ENCODE peak calls at places on chromosome 6, in eight cellular contexts. J, F, S, E, C, U, A and H are unnamed samples.

GRCh38 chr6:2042951-2043648 is 202.3 kb downstream of the GMDS start:
- DNase-seq in U (no peak), S (no peak), E (no peak), C (no peak), J (no peak), F (no peak), A (no peak), H (no peak)

GRCh38 chr6:152648090-152648489 is 10.9 kb upstream of the SYNE1 start:
- DNase-seq in J (no peak), A (no peak), U (no peak), S (no peak), E (no peak), C (no peak), F (no peak), H (no peak)

GRCh38 chr6:57324538-57324937 is 7.1 kb downstream of the PRIM2 start:
- DNase-seq in S (peak; percentile 34), A (no peak), J (no peak), F (no peak), E (no peak), C (no peak), U (no peak), H (peak; percentile 12)

GRCh38 chr6:41122373-41122772 is 31.8 kb downstream of the TREML1 start:
- DNase-seq in F (no peak), A (no peak), J (peak; percentile 13), U (no peak), C (no peak), E (peak; percentile 38), S (no peak), H (no peak)

GRCh38 chr6:148538251-148539190 is 195.9 kb downstream of the SASH1 start:
- DNase-seq in C (no peak), F (no peak), J (peak; percentile 78), S (no peak), E (no peak), U (no peak), A (no peak), H (no peak)

GRCh38 chr6:52749546-52750152 is 13.6 kb downstream of the GSTA2 start:
- DNase-seq in J (no peak), C (no peak), U (no peak), E (no peak), A (no peak), S (no peak), F (no peak), H (no peak)

GRCh38 chr6:112269165-112269564 is 14.8 kb upstream of the LAMA4 start:
- DNase-seq in J (no peak), A (no peak), S (no peak), C (no peak), U (no peak), F (no peak), E (no peak), H (no peak)

GRCh38 chr6:36333889-36334288 is 2.8 kb downstream of the BNIP5 start:
- DNase-seq in A (no peak), U (no peak), C (no peak), F (peak; percentile 47), E (no peak), S (no peak), J (no peak), H (no peak)

GRCh38 chr6:149846321-149846720 is 17.8 kb downstream of the LRP11 start:
- DNase-seq in F (peak; percentile 26), J (peak; percentile 93), S (no peak), U (no peak), A (peak; percentile 48), C (no peak), E (peak; percentile 74), H (peak; percentile 63)

GRCh38 chr6:170146640-170147039 is 144.2 kb downstream of the DLL1 start:
- DNase-seq in C (no peak), E (no peak), J (no peak), A (no peak), S (no peak), U (no peak), F (no peak), H (no peak)

GRCh38 chr6:37691904-37692806 is 5.5 kb downstream of the MDGA1 start:
- DNase-seq in F (peak; percentile 75), U (peak; percentile 89), A (peak; percentile 81), E (peak; percentile 70), C (peak; percentile 88), J (peak; percentile 18), S (peak; percentile 73), H (peak; percentile 74)

GRCh38 chr6:5599112-5599511 is 337.8 kb downstream of the FARS2 start:
- DNase-seq in J (no peak), U (no peak), C (no peak), F (no peak), E (no peak), A (no peak), S (no peak), H (no peak)

GRCh38 chr6:90072961-90073464 is 178.7 kb downstream of the GJA10 start:
- DNase-seq in E (no peak), S (no peak), A (no peak), F (no peak), J (no peak), C (no peak), U (no peak), H (no peak)

GRCh38 chr6:136775548-136775947 is 16.7 kb downstream of the MAP3K5 start:
- DNase-seq in E (no peak), S (no peak), C (no peak), U (no peak), F (no peak), J (peak; percentile 48), A (no peak), H (no peak)

GRCh38 chr6:106520711-106521367 is 108.5 kb downstream of the RTN4IP1 start:
- DNase-seq in S (peak; percentile 69), C (no peak), A (peak; percentile 50), E (no peak), U (peak; percentile 91), J (no peak), F (no peak), H (no peak)

GRCh38 chr6:35240838-35241801 is 18.4 kb upstream of the ZNF76 start:
- DNase-seq in E (peak; percentile 62), J (no peak), F (peak; percentile 69), A (peak; percentile 82), S (peak; percentile 68), U (peak; percentile 87), C (peak; percentile 81), H (peak; percentile 85)
- TF ChIP-seq CTCF in E (peak; percentile 98), J (peak; percentile 95), F (peak; percentile 80), A (no peak), S (peak; percentile 99), U (peak; percentile 90), C (peak; percentile 98), H (peak; percentile 94)

GRCh38 chr6:30612213-30612612 is 4.8 kb downstream of the PPP1R10 start:
- DNase-seq in S (no peak), J (peak; percentile 23), E (no peak), U (no peak), A (no peak), C (no peak), F (no peak), H (no peak)
- H3K27ac ChIP-seq in S (no peak overlapping the region), J (peak overlapping the region; percentile 0), E (no peak overlapping the region), U (no peak overlapping the region), A (peak overlapping the region; percentile 95), C (peak overlapping the region; percentile 22), F (peak overlapping the region; percentile 36), H (no peak overlapping the region)

DNA sequence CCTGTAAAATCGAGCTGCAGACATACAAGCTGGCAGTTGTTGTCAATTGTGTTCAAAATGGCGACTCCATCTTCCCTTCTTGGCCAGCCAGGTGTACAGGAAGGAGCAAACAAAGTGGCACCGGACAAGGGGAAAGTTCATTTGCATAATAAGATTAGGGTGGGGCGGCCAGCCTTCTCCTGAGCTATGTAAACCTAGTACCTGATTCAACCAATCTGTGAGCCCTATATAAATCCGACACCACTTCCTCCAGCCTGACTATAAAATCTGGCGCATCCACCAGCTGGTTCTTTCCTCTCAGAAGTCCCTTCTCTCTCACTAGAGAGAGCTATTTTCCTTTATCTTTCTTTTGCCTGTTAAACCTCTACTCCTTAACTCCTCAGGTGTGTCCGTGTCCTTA is 8.1 kb upstream of the HBS1L start:
- DNase-seq in F (no peak), U (no peak), J (no peak), A (no peak), C (no peak), S (peak; percentile 75), E (no peak), H (no peak)
- TF ChIP-seq CTCF in F (no peak), U (no peak), J (no peak), A (no peak), C (no peak), S (peak; percentile 29), E (no peak), H (no peak)

GRCh38 chr6:144319193-144319592 is 34.1 kb downstream of the UTRN start:
- DNase-seq in F (no peak), J (no peak), C (no peak), E (no peak), S (no peak), A (no peak), U (no peak), H (no peak)

GRCh38 chr6:144315981-144316865 is 31.1 kb downstream of the UTRN start:
- DNase-seq in E (no peak), F (no peak), A (no peak), U (no peak), J (no peak), S (no peak), C (no peak), H (no peak)

GRCh38 chr6:144315226-144315980 is 30.3 kb downstream of the UTRN start:
- DNase-seq in C (no peak), F (no peak), J (no peak), U (no peak), S (no peak), E (no peak), A (peak; percentile 49), H (no peak)

GRCh38 chr6:144316866-144317204 is 31.7 kb downstream of the UTRN start:
- DNase-seq in S (no peak), E (no peak), C (no peak), U (no peak), F (no peak), J (no peak), A (no peak), H (no peak)

GRCh38 chr6:144317736-144318135 is 32.6 kb downstream of the UTRN start:
- DNase-seq in E (no peak), U (no peak), S (no peak), C (no peak), F (no peak), A (no peak), J (no peak), H (no peak)
- H3K27ac ChIP-seq in E (no peak overlapping the region), U (no peak overlapping the region), S (no peak overlapping the region), C (no peak overlapping the region), F (no peak overlapping the region), A (no peak overlapping the region), J (no peak overlapping the region), H (no peak overlapping the region)

DNA sequence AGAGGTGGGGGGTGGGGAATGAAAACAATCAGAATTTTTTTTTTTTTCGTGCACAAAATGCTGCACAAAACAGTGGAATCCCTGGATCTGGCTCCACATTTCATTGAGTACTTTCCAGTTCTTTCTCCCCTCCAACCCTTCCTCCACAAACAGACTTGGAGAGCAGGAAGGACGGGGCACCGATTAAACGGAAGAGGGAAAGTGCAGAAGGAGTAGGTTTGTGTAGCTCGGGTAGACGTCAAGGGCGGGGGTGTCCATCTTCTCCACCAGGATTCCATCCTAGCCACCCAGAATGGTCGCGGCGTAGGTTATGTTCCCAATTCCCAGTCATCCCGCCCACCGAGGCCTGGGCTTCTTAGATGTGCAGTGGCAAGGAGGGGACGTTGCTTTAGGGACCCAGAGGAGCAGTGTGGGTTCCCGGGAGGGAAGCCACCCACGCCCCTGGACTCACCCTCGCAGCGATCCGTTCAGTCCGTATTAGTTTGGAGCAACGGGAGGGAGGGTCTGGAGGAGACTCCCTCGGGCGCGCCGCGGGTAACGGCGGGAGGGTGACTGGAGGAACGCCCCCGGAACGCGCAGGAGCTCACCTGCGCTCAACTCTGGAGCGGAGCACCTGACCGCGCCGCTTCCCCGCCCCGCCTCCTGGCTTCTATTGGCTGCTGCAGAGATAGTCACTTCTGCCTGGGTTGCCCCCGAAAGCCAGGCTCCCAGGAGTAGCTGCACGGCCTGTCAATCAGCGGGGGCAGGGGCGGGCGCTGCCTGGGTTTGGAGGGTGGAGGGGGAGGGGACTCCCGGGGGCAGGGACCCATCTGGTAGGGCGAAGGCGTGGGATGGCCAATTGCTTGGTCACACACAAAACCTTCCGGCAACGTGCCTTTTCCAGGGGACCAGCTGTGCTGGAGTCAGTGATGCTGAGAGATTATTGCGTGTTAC is at the start of gene ENPP5:
- DNase-seq in J (no peak), U (peak; percentile 95), E (peak; percentile 86), C (peak; percentile 92), F (peak; percentile 43), S (peak; percentile 79), A (peak; percentile 89), H (peak; percentile 87)
- TF ChIP-seq CTCF in J (no peak), U (no peak), E (no peak), C (no peak), F (no peak), S (no peak), A (no peak), H (no peak)